ENCODE peak calls at places on chromosomes 7 and 10, in five cellular contexts. L, H, O, Q and V are unnamed samples.

GRCh38 chr7:13148548-13148947 is 461.1 kb downstream of the ARL4A start:
- DNase-seq in L (no peak), H (no peak), O (no peak), Q (no peak), V (no peak)

GRCh38 chr7:107262857-107263256 is 94.1 kb downstream of the HBP1 start:
- DNase-seq in L (no peak), H (no peak), O (no peak), Q (no peak), V (no peak)

GRCh38 chr7:92255308-92255707 is 9.5 kb downstream of the ANKIB1 start:
- DNase-seq in L (no peak), H (no peak), O (no peak), Q (peak; percentile 54), V (peak; percentile 59)

GRCh38 chr7:101617451-101618206 is 11.5 kb downstream of the MYL10 start:
- DNase-seq in L (no peak), H (no peak), O (no peak), Q (no peak), V (no peak)

GRCh38 chr10:43076311-43076875 is 476 bp upstream of the RET start:
- DNase-seq in L (no peak), H (no peak), O (no peak), Q (peak; percentile 16), V (no peak)

GRCh38 chr10:53833908-53834307 is 967.1 kb downstream of the PCDH15 start:
- DNase-seq in L (no peak), H (no peak), O (no peak), Q (no peak), V (no peak)

GRCh38 chr7:108450160-108450559 is 6.1 kb downstream of the NRCAM start:
- DNase-seq in L (no peak), H (no peak), O (no peak), Q (no peak), V (no peak)

GRCh38 chr7:41010418-41010817 is 692.5 kb downstream of the INHBA start:
- DNase-seq in L (no peak), H (no peak), O (peak; percentile 13), Q (peak; percentile 39), V (no peak)

GRCh38 chr7:85172530-85172941 is 14.3 kb downstream of the SEMA3D start:
- DNase-seq in L (no peak), H (no peak), O (no peak), Q (peak; percentile 58), V (no peak)

GRCh38 chr10:19788075-19788686 is 28.1 kb upstream of the PLXDC2 start:
- DNase-seq in L (no peak), H (no peak), O (no peak), Q (peak; percentile 66), V (peak; percentile 55)

GRCh38 chr10:79246209-79246581 is 101.1 kb upstream of the PPIF start:
- DNase-seq in L (peak; percentile 90), H (no peak), O (peak; percentile 91), Q (no peak), V (no peak)

GRCh38 chr7:40760997-40761396 is 626.2 kb downstream of the SUGCT start:
- DNase-seq in L (peak; percentile 70), H (no peak), O (no peak), Q (no peak), V (no peak)

GRCh38 chr10:69409968-69410367 is 6.8 kb downstream of the TACR2 start:
- DNase-seq in L (no peak), H (no peak), O (no peak), Q (no peak), V (no peak)

GRCh38 chr7:41931263-41931646 is 228.4 kb upstream of the INHBA start:
- DNase-seq in L (no peak), H (no peak), O (no peak), Q (no peak), V (no peak)

GRCh38 chr7:119397156-119397555 is 875.8 kb upstream of the KCND2 start:
- DNase-seq in L (no peak), H (no peak), O (no peak), Q (no peak), V (no peak)

GRCh38 chr10:74292871-74293427 is 141.9 kb downstream of the ADK start:
- DNase-seq in L (no peak), H (no peak), O (no peak), Q (peak; percentile 50), V (peak; percentile 87)

GRCh38 chr10:28471705-28472050 is 61.2 kb upstream of the WAC start:
- DNase-seq in L (no peak), H (no peak), O (no peak), Q (no peak), V (no peak)

GRCh38 chr7:66804001-66804400 is 63.5 kb downstream of the RABGEF1 start:
- DNase-seq in L (no peak), H (no peak), O (peak; percentile 27), Q (no peak), V (no peak)

GRCh38 chr7:2698581-2699288 is 10.7 kb downstream of the AMZ1 start:
- DNase-seq in L (no peak), H (peak; percentile 27), O (no peak), Q (no peak), V (peak; percentile 17)